ENCODE peak calls at places on chromosome 2, in five cellular contexts. D, Y, L, C and G are unnamed samples.

GRCh38 chr2:208653383-208653782 is 246.8 kb downstream of the PTH2R start:
- DNase-seq in D (no peak), C (no peak), L (no peak), Y (no peak), G (no peak)

GRCh38 chr2:111135910-111136297 is 15.2 kb downstream of the BCL2L11 start:
- DNase-seq in D (no peak), Y (peak; percentile 50), L (peak; percentile 48), C (no peak), G (peak; percentile 79)

GRCh38 chr2:231257763-231258162 is 59.3 kb downstream of the ARMC9 start:
- DNase-seq in D (no peak), L (no peak), C (no peak), Y (no peak), G (no peak)

GRCh38 chr2:58006952-58007284 is 39.7 kb upstream of the VRK2 start:
- DNase-seq in D (no peak), Y (no peak), C (no peak), L (no peak), G (no peak)

GRCh38 chr2:60028819-60029218 is 524.6 kb downstream of the BCL11A start:
- DNase-seq in L (no peak), D (no peak), C (no peak), Y (no peak), G (no peak)

GRCh38 chr2:28252308-28252707 is 140.3 kb upstream of the FOSL2 start:
- DNase-seq in C (no peak), Y (no peak), L (no peak), D (no peak), G (no peak)

GRCh38 chr2:71538656-71539265 is 85.4 kb downstream of the DYSF start:
- DNase-seq in L (no peak), C (no peak), Y (no peak), D (peak; percentile 26), G (peak; percentile 38)

GRCh38 chr2:205730701-205731271 is 48.5 kb downstream of the NRP2 start:
- DNase-seq in L (peak; percentile 51), Y (no peak), C (no peak), D (no peak), G (no peak)

GRCh38 chr2:186347472-186347871 is 138.6 kb upstream of the ZC3H15 start:
- DNase-seq in L (peak; percentile 16), D (no peak), C (no peak), Y (no peak), G (no peak)

GRCh38 chr2:116366212-116366611 is 1448.3 kb upstream of the DDX18 start:
- DNase-seq in C (no peak), D (no peak), L (no peak), Y (no peak), G (no peak)

GRCh38 chr2:39657538-39657937 is 8.2 kb upstream of the TMEM178A start:
- DNase-seq in C (no peak), Y (no peak), L (no peak), D (no peak), G (no peak)

GRCh38 chr2:950627-950992 is at the start of gene SNTG2:
- DNase-seq in C (no peak), Y (no peak), D (no peak), L (no peak), G (peak; percentile 86)

GRCh38 chr2:58767833-58768726 is 527.0 kb upstream of the FANCL start:
- DNase-seq in L (no peak), C (no peak), D (no peak), Y (no peak), G (peak; percentile 44)

GRCh38 chr2:237223208-237223861 is 137.6 kb downstream of the COPS8 start:
- DNase-seq in Y (no peak), D (no peak), C (peak; percentile 81), L (peak; percentile 97), G (peak; percentile 48)

GRCh38 chr2:222655406-222655747 is 515 bp downstream of the FARSB start:
- DNase-seq in Y (no peak), L (peak; percentile 9), D (no peak), C (peak; percentile 19), G (no peak)

GRCh38 chr2:120625865-120626560 is 109.7 kb upstream of the GLI2 start:
- DNase-seq in L (no peak), C (no peak), D (peak; percentile 89), Y (peak; percentile 87), G (peak; percentile 17)

GRCh38 chr2:150486539-150487484 is 655 bp downstream of the RND3 start:
- DNase-seq in C (no peak), L (no peak), Y (no peak), D (no peak), G (peak; percentile 77)

DNA sequence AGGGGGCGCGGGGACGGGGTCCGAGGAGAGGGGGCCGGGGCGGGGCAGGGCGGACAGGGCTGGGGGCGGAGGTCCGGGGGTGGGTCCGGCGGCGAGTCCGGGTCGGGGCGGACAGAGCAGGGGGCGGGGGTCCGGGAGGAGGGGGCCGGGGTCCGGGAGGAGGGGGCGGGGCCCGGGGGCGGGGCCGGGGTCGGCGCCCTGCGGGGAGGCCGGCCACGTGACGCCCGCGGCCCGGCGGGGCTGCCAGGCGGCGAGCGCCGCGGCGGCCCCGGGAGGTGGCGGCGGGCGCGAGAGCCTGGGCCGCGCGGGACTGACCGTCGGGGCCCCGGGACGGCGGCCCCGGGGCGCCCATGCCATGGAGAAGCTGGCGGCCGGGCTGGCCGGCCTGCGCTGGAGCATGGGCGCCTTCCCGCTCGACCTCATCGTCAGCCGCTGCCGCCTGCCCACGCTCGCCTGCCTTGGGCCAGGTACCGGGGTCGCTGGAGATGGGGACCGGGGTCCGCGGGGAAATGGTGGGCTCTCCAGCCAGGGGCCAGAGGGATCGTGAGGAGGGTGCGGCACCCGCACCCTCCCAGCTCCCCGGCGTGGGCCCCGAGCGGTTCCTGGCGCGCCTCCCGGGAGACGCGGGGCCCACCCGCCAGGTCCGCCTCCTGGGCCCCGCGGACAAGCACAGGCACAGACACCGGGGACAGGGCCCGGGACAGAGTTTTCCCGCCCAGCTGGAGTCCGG is at the start of gene GAREM2:
- DNase-seq in L (no peak), Y (no peak), C (no peak), D (no peak), G (peak; percentile 83)
- H3K4me3 ChIP-seq in L (peak within 1 kb of the TSS; percentile 38), Y (peak within 1 kb of the TSS; percentile 5), C (peak within 1 kb of the TSS; percentile 68), D (peak within 1 kb of the TSS; percentile 34), G (peak within 1 kb of the TSS; percentile 73)

DNA sequence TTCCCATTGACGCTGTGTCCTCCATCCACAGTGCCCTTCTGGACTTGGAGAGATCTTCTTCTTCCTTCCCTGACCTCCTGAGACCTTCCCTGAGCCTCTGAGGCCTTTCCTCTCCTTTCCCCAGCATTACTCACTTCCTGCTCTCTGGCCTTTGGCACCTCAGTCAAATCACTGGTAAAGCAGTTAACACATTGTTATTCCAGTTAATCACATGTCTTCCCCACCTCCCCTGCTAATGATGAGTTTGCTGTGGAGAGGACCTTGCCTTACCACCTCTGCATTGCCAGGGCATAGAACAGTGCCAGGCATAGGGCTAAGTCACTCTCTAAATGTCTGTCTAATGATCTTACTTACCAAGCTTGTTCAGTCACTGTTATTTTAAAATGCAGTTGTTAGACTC is 113.4 kb upstream of the SPRED2 start:
- DNase-seq in Y (no peak), D (no peak), L (no peak), C (no peak), G (peak; percentile 74)
- H3K27ac ChIP-seq in Y (no peak overlapping the region), D (no peak overlapping the region), L (no peak overlapping the region), C (no peak overlapping the region), G (no peak overlapping the region)

DNA sequence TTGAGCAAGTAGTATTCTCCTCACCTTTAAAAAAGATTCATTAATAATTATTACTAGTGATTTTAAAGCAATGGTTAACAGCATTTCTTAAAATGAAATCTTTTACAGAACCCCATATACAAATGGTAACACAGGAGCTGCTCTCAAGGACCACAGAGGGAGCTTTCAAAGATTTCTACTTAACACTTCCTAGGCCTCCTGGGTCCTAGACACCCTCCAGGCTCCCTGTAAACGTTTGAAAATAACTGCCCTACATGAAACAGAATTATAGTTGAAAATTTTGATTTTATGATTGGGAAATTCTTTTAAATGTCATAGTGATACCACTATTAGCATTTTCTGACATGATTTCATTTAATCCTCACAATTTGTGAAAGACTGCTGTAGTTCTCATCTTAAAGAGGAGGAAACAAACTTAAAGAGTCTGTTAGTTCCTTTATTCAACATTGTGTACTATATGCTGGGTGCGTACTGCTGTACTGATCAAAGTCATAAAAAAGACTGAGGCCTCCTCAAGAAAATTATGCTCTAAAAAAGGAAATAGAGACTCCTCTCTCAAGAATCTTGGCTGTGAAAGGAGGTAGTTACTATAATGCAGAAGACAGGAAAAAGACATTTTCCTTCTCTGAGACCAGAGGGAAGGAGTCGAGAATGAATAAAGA is 10.6 kb downstream of the CUL3 start:
- DNase-seq in D (no peak), C (no peak), Y (no peak), L (no peak), G (no peak)
- H3K4me3 ChIP-seq in D (no peak overlapping the region), C (no peak overlapping the region), Y (no peak overlapping the region), L (no peak overlapping the region), G (peak overlapping the region; percentile 47)

GRCh38 chr2:228658998-228659397 is 477.5 kb upstream of the SPHKAP start:
- DNase-seq in Y (no peak), D (no peak), C (no peak), L (peak; percentile 87), G (no peak)
- H3K27ac ChIP-seq in Y (no peak overlapping the region), D (no peak overlapping the region), C (no peak overlapping the region), L (peak overlapping the region; percentile 19), G (no peak overlapping the region)

DNA sequence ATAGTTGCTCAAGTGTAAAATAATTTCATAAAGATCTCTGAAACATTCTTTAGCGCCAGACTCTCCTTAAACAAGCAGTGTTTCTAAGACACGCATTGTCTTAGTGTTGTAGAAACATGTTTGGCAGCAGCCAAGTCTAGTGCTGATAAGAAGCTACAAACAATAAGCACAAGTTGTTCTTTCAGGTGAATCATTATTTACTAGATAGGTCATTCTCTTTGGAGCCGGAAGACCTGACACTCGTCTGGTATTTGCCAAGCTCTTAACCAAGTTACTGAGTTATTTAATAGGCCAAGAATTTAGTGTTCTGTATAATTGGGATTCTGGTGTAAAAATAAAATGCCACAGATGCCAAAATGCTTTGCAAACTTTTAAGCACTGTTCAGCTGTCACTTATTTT is 852.1 kb downstream of the CPS1 start:
- DNase-seq in L (peak; percentile 31), C (peak; percentile 79), Y (no peak), D (no peak), G (no peak)
- H3K4me3 ChIP-seq in L (no peak overlapping the region), C (no peak overlapping the region), Y (no peak overlapping the region), D (no peak overlapping the region), G (peak overlapping the region; percentile 27)

GRCh38 chr2:203112342-203112741 is 97.7 kb downstream of the NBEAL1 start:
- DNase-seq in Y (no peak), C (no peak), L (no peak), D (no peak), G (no peak)
- H3K27ac ChIP-seq in Y (no peak overlapping the region), C (no peak overlapping the region), L (no peak overlapping the region), D (no peak overlapping the region), G (no peak overlapping the region)

GRCh38 chr2:134118279-134119116 is 135.4 kb upstream of the MGAT5 start:
- DNase-seq in C (peak; percentile 90), D (peak; percentile 76), Y (peak; percentile 89), L (peak; percentile 96), G (peak; percentile 92)
- H3K4me3 ChIP-seq in C (no peak overlapping the region), D (no peak overlapping the region), Y (no peak overlapping the region), L (no peak overlapping the region), G (peak overlapping the region; percentile 79)

DNA sequence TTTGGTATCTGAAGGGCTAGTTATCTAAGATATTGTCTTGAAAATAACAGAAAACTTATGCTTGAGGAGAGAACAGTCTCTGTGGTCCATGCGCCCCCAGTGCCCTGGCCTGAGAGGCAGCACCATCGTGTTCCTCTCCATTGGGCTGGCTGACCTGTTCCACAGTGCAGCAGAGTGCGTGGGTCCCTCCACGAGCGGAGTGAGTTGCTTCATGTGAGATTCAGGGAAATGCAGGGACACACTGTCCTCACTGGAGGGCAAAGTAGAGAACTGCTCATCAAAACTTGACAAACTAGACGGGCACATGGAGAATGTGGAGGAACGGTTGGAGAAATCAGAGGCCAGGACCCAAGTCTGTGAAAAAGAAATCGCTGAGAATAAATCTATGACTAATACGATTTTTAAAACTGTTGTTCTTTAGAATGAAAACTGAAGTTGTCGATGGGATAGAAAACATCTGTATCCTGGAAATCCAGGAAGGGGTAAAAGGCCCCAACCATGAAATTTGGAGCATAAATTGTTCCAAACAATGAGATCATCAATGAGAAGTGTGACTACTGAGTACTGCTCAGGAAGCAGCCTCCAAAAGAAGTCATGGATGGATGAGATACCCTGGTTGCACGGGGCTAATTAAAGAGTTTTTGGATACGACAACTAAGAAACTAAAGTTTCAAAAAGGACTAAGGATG is 58.1 kb downstream of the REV1 start:
- DNase-seq in D (no peak), L (no peak), C (no peak), Y (no peak), G (no peak)
- H3K27ac ChIP-seq in D (no peak overlapping the region), L (no peak overlapping the region), C (no peak overlapping the region), Y (no peak overlapping the region), G (no peak overlapping the region)